ENCODE peak calls at places on chromosomes 5 and 9, in seven cellular contexts. L is progenitor cell of endocrine pancreas, J is foreskin keratinocyte, V is upper lobe of right lung, Y is HFFc6, E is K562, M is psoas muscle. W is an unnamed sample.
A peak's percentile ranks its signal among the peaks of the same experiment; 100 is the strongest.

GRCh38 chr5:96493189-96493790 is 60.2 kb upstream of the PCSK1 start:
- DNase-seq in L (no peak), J (no peak), V (no peak), Y (no peak), E (no peak), M (no peak), W (no peak)

GRCh38 chr9:131117111-131117761 is 8.2 kb upstream of the NUP214 start:
- DNase-seq in L (no peak), J (no peak), V (peak; percentile 23), Y (no peak), E (no peak), M (no peak), W (no peak)

GRCh38 chr9:105887679-105888078 is 193.3 kb downstream of the TMEM38B start:
- DNase-seq in L (no peak), J (no peak), V (no peak), Y (no peak), E (no peak), M (no peak), W (no peak)

GRCh38 chr9:37969130-37969529 is 65.2 kb upstream of the SLC25A51 start:
- DNase-seq in L (no peak), J (no peak), V (peak; percentile 63), Y (peak; percentile 11), E (peak; percentile 39), M (no peak), W (no peak)

GRCh38 chr9:77710276-77710675 is 62.2 kb upstream of the GNA14 start:
- DNase-seq in L (no peak), J (peak; percentile 25), V (no peak), Y (no peak), E (no peak), M (no peak), W (no peak)

GRCh38 chr5:84688566-84688965 is 303.9 kb upstream of the EDIL3 start:
- DNase-seq in L (no peak), J (peak; percentile 41), V (no peak), Y (no peak), E (no peak), M (no peak), W (no peak)

GRCh38 chr5:140175367-140176027 is 509 bp downstream of the CYSTM1 start:
- DNase-seq in L (peak; percentile 69), J (peak; percentile 37), V (peak; percentile 91), Y (peak; percentile 50), E (peak; percentile 67), M (peak; percentile 93), W (peak; percentile 56)

GRCh38 chr5:108974594-108974993 is 226.9 kb downstream of the FER start:
- DNase-seq in L (no peak), J (no peak), V (no peak), Y (no peak), E (no peak), M (no peak), W (no peak)

GRCh38 chr5:14261237-14261636 is 118.1 kb downstream of the TRIO start:
- DNase-seq in L (no peak), J (no peak), V (no peak), Y (no peak), E (no peak), M (no peak), W (no peak)

GRCh38 chr5:14260637-14261036 is 117.5 kb downstream of the TRIO start:
- DNase-seq in L (no peak), J (no peak), V (no peak), Y (no peak), E (no peak), M (no peak), W (no peak)

GRCh38 chr5:14257995-14258403 is 114.9 kb downstream of the TRIO start:
- DNase-seq in L (no peak), J (no peak), V (no peak), Y (no peak), E (no peak), M (no peak), W (no peak)

GRCh38 chr5:14256756-14257393 is 113.7 kb downstream of the TRIO start:
- DNase-seq in L (no peak), J (no peak), V (no peak), Y (no peak), E (no peak), M (no peak), W (no peak)

GRCh38 chr5:14258840-14259239 is 115.7 kb downstream of the TRIO start:
- DNase-seq in L (no peak), J (no peak), V (no peak), Y (no peak), E (no peak), M (no peak), W (no peak)
- TF ChIP-seq CTCF in L (peak; percentile 26), J (no peak), V (peak; percentile 24), Y (no peak), E (no peak), M (peak; percentile 7), W (no peak)

DNA sequence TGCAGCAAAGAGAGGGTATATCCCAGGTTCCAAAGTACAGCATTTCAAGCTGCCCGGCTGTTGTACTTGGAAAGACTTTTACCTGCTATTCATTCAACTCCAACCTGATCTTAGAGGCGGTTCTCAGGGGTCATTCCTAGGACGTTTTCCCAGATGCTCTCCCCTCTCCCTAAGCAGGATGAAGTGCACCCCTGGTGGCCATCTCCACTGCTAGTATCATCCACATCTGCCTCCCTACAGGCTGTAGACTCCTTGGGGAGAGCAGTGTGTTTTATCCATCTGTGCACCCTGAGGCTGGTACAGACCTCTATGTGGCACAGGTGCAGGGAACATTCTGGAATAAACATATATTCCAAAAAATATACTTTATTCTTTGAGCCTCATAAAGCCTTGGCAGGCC is 56.8 kb downstream of the PTPN3 start:
- DNase-seq in L (no peak), J (no peak), V (no peak), Y (no peak), E (peak; percentile 14), M (no peak), W (no peak)
- TF ChIP-seq CTCF in L (no peak), J (no peak), V (no peak), Y (no peak), E (no peak), M (no peak), W (no peak)

GRCh38 chr5:94857119-94857518 is 238.7 kb downstream of the SLF1 start:
- DNase-seq in L (no peak), J (no peak), V (no peak), Y (no peak), E (no peak), M (no peak), W (no peak)
- TF ChIP-seq CTCF in L (no peak), J (no peak), V (no peak), Y (no peak), E (no peak), M (no peak), W (no peak)

DNA sequence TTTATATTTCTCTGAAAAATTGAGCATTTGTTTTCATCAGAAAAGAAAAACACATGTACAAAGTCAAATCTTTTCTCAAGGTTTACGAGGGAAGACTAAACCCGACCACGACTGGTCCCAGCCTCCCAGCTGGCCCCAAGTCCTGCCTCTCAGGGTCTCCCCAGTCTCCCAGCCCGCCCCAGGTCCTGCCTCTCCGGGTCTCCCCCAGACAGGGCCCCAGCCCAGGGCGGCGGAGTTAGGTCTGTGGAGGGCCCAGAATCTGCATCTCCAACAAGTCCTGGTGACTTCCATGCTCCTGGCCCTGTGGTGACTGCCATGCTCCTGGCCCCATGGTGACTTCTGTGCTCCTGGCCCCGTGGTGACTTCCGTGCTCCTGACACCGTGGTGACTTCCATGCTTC is 359.9 kb downstream of the IRX2 start:
- DNase-seq in L (no peak), J (no peak), V (peak; percentile 44), Y (no peak), E (no peak), M (no peak), W (no peak)
- TF ChIP-seq CTCF in L (no peak), J (no peak), V (no peak), Y (no peak), E (no peak), M (no peak), W (no peak)

DNA sequence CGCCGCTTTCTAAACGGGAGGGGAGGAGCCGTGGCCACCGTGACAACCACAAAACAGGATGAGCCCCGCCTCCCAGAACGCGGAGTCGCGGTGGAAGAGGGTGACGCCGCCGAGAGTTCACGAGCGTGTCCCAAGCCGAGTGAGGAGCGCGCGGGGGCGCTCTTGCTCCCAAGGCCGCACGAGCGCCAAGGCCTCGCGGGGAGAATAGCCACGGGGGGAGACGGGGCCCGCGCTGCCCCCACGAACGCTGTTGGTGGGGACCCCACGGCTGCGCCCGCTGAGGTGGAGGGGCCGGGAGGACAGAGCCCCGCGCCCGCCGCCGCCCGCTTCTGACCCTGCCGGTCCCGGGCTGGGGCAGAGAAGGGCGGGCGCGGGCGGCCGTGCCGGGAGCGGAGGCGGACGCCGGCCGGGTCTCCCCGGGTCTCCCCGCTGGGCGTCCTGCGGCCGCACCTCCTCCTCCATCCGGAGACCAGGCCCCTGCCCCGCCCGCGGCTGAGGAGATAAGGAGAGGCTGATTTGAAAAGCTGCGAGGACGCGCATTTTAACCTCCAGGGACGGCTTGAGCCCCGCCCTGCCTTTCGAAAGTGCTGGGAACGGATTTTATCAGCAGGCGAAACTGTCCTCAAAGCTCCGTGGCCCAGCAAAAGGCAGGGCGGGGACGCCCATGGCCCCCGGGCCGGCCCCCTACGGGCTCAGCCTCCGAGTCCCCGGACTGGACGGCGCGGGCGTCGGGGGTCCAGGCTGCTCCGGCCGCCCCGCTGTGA is 3.8 kb upstream of the NKD2 start:
- DNase-seq in L (peak; percentile 46), J (no peak), V (peak; percentile 87), Y (no peak), E (peak; percentile 87), M (peak; percentile 87), W (peak; percentile 45)
- TF ChIP-seq CTCF in L (peak; percentile 58), J (no peak), V (peak; percentile 51), Y (peak; percentile 41), E (peak; percentile 56), M (peak; percentile 35), W (no peak)

DNA sequence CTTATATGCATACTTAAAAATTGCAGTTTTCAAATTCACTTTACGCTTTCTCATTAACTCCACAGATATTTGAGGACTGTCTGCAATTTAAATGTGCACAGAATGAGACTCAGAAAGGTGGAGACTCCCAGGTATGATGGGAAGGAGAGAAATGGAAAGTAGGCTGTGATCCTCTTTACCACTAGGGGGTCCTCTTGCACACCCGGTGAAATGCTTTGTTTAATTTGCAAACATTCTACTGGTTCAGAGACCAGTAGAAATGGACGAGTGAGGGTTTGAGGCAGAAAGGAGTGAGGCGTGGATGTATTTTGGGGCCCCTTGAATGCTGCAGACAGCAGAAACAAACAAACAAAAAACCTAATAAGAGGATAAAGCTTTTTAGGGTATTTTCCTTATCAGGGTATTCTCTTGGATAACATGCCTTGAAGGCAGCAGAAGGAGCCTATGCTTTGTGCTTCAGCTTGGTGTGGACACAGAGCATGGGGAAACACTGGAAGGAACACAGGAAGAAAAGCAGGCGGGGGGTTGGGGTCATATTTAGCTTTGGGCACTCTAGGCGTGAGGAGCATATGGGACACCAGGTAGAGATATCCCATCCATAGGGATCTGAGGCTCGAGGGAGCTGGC is 410.1 kb downstream of the DMRT2 start:
- DNase-seq in L (no peak), J (no peak), V (no peak), Y (no peak), E (no peak), M (no peak), W (no peak)
- TF ChIP-seq CTCF in L (peak; percentile 57), J (peak; percentile 49), V (peak; percentile 45), Y (peak; percentile 72), E (no peak), M (peak; percentile 12), W (peak; percentile 46)

DNA sequence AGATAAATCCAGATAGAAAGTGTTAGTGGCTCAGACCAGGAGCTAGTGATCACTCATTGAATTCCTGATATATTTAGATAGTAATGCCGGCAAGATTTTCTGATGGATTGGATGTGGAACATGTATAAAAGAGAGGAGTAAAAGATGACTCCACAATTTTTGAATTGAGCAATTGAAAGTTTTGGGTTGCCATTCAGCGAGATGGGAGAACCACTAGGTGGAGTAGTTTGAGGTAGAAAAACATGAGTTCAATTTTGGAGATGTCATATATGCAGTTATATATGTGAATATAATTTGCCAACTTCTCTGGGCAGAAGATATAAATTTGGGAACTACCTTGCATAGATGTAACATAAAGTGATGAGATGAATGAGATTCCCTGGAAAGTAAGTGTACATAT is 502.5 kb upstream of the SEMA6A start:
- DNase-seq in L (no peak), J (no peak), V (no peak), Y (no peak), E (no peak), M (no peak), W (no peak)
- TF ChIP-seq CTCF in L (peak; percentile 47), J (peak; percentile 64), V (peak; percentile 30), Y (peak; percentile 55), E (no peak), M (peak; percentile 13), W (peak; percentile 39)

W was measured in mesothelial cell of epicardium.